ENCODE peak calls at places on chromosomes 16 and 17, in seven cellular contexts. S is RPMI7951, T is anterior cingulate cortex, N is nucleus accumbens, I is Calu3, A is NCI-H510A treated with DMSO at 0.1 percent for 48 hours, R is GM04504. X is an unnamed sample.

GRCh38 chr17:80844418-80844990 is 147.1 kb upstream of the CHMP6 start:
- DNase-seq in R (no peak), A (no peak), T (no peak), N (no peak), I (no peak), S (no peak), X (no peak)

GRCh38 chr17:61862105-61862574 is 1.2 kb downstream of the BRIP1 start:
- DNase-seq in I (no peak), T (no peak), A (no peak), N (no peak), S (peak; percentile 14), R (no peak), X (no peak)

GRCh38 chr17:78747479-78747878 is 34.6 kb downstream of the CYTH1 start:
- DNase-seq in R (no peak), S (no peak), N (no peak), T (no peak), A (no peak), I (no peak), X (no peak)

GRCh38 chr17:9522074-9522473 is 53.5 kb downstream of the STX8 start:
- DNase-seq in I (peak; percentile 19), S (peak; percentile 39), N (no peak), T (peak; percentile 4), R (no peak), A (peak; percentile 15), X (no peak)

GRCh38 chr16:89134269-89134668 is 37.3 kb upstream of the CDH15 start:
- DNase-seq in T (no peak), R (no peak), A (no peak), I (no peak), S (no peak), N (no peak), X (no peak)

GRCh38 chr16:81604960-81605383 is 160.4 kb downstream of the CMIP start:
- DNase-seq in I (no peak), T (no peak), R (no peak), A (no peak), N (no peak), S (no peak), X (no peak)

GRCh38 chr16:70267516-70267915 is 15.8 kb upstream of the EXOSC6 start:
- DNase-seq in T (no peak), S (peak; percentile 38), I (peak; percentile 48), A (peak; percentile 3), N (no peak), R (no peak), X (no peak)

GRCh38 chr16:67672739-67673662 is 6.4 kb downstream of the C16orf86 start:
- DNase-seq in R (peak; percentile 47), S (peak; percentile 76), I (peak; percentile 71), N (no peak), A (peak; percentile 45), T (no peak), X (peak; percentile 14)

GRCh38 chr17:63774141-63774981 is at the start of gene DDX42:
- DNase-seq in S (peak; percentile 63), T (peak; percentile 20), R (no peak), N (no peak), I (peak; percentile 90), A (peak; percentile 36), X (no peak)

GRCh38 chr17:78802459-78802858 is 20.4 kb upstream of the CYTH1 start:
- DNase-seq in T (no peak), S (no peak), R (no peak), A (no peak), I (no peak), N (no peak), X (no peak)

GRCh38 chr17:63519972-63520882 is 2.9 kb upstream of the KCNH6 start:
- DNase-seq in R (no peak), N (no peak), T (no peak), A (peak; percentile 99), S (no peak), I (no peak), X (no peak)

GRCh38 chr17:75345514-75346167 is 56.4 kb upstream of the SLC25A19 start:
- DNase-seq in R (no peak), I (peak; percentile 22), A (no peak), T (no peak), N (no peak), S (no peak), X (no peak)

GRCh38 chr17:76867578-76868175 is 527 bp upstream of the MGAT5B start:
- DNase-seq in A (no peak), R (no peak), I (no peak), S (peak; percentile 67), N (no peak), T (no peak), X (no peak)

GRCh38 chr17:8918811-8919210 is 46.7 kb downstream of the PIK3R5 start:
- DNase-seq in T (no peak), I (no peak), S (peak; percentile 69), R (no peak), A (no peak), N (no peak), X (no peak)

GRCh38 chr17:14321476-14321949 is 20.6 kb downstream of the HS3ST3B1 start:
- DNase-seq in I (no peak), T (no peak), A (no peak), N (no peak), S (no peak), R (no peak), X (no peak)

GRCh38 chr17:16486373-16487250 is 5.4 kb downstream of the LRRC75A start:
- DNase-seq in S (peak; percentile 90), I (peak; percentile 78), R (peak; percentile 36), N (no peak), A (peak; percentile 97), T (peak; percentile 83), X (no peak)

GRCh38 chr17:63024201-63024600 is 58.2 kb downstream of the TANC2 start:
- DNase-seq in S (peak; percentile 63), I (no peak), N (no peak), R (no peak), A (no peak), T (no peak), X (no peak)

GRCh38 chr17:19996502-19996901 is 12.7 kb upstream of the SPECC1 start:
- DNase-seq in R (no peak), S (no peak), N (no peak), A (peak; percentile 72), T (no peak), I (peak; percentile 4), X (no peak)

GRCh38 chr16:87274808-87275207 is 42.4 kb downstream of the C16orf95 start:
- DNase-seq in R (no peak), S (peak; percentile 39), I (no peak), T (no peak), N (no peak), A (no peak), X (no peak)

GRCh38 chr17:35984140-35984539 is 2.4 kb downstream of the CCL14 start:
- DNase-seq in T (no peak), A (no peak), I (no peak), N (no peak), S (no peak), R (no peak), X (no peak)

GRCh38 chr17:40086150-40087044 is 14.0 kb downstream of the NR1D1 start:
- DNase-seq in S (no peak), I (peak; percentile 100), N (no peak), T (no peak), R (no peak), A (no peak), X (no peak)

GRCh38 chr17:67594115-67594878 is 123.4 kb upstream of the NOL11 start:
- DNase-seq in I (no peak), R (no peak), T (no peak), N (no peak), A (no peak), S (no peak), X (no peak)

GRCh38 chr16:84501077-84501735 is 3.3 kb downstream of the MEAK7 start:
- DNase-seq in R (no peak), N (no peak), A (no peak), S (peak; percentile 92), T (no peak), I (peak; percentile 63), X (no peak)

GRCh38 chr16:74699666-74700065 is 996 bp downstream of the MLKL start:
- DNase-seq in A (no peak), S (no peak), R (no peak), T (no peak), I (no peak), N (no peak), X (no peak)

GRCh38 chr16:57728336-57729181 is 7.0 kb upstream of the KATNB1 start:
- DNase-seq in N (no peak), I (no peak), S (no peak), T (no peak), A (peak; percentile 8), R (no peak), X (no peak)

GRCh38 chr17:58388302-58389190 is 28.8 kb downstream of the RNF43 start:
- DNase-seq in R (no peak), N (no peak), S (peak; percentile 19), T (no peak), A (peak; percentile 14), I (no peak), X (no peak)

GRCh38 chr17:9538626-9539025 is 37.0 kb downstream of the STX8 start:
- DNase-seq in I (no peak), T (no peak), A (no peak), R (no peak), S (no peak), N (no peak), X (no peak)

GRCh38 chr17:41617698-41618097 is 5.1 kb upstream of the KRT16 start:
- DNase-seq in R (no peak), N (no peak), T (no peak), A (no peak), I (no peak), S (no peak), X (no peak)

GRCh38 chr17:45719335-45720071 is 64.6 kb upstream of the CRHR1 start:
- DNase-seq in N (no peak), A (peak; percentile 23), R (peak; percentile 57), S (peak; percentile 78), T (peak; percentile 61), I (peak; percentile 68), X (peak; percentile 50)

GRCh38 chr16:51951668-51952298 is 595.2 kb downstream of the TOX3 start:
- DNase-seq in T (no peak), A (no peak), S (no peak), R (no peak), N (no peak), I (no peak), X (no peak)

X was measured in AG04449.